ENCODE peak calls at places on chromosomes 12 and 14, in nine cellular contexts. N is stimulated activated CD4-positive, alpha-beta T cell treated with anti-CD3 and anti-CD28 coated beads, Interleukin-2, amount 100 ng/mL, for 48 hours; I is ACHN; K is AG20443; O is foreskin melanocyte; X is fibroblast of lung; G is heart left ventricle; F is left ventricle myocardium inferior; S is endodermal cell. C is an unnamed sample.

GRCh38 chr14:68981539-68981976 is 2.5 kb upstream of the ACTN1 start:
- DNase-seq in N (no peak), I (no peak), K (no peak), O (no peak), X (peak), G (no peak), F (no peak), S (no peak), C (no peak)

GRCh38 chr12:50326636-50327284 is 43.4 kb upstream of the LIMA1 start:
- DNase-seq in N (no peak), I (no peak), K (no peak), O (no peak), X (peak), G (no peak), F (no peak), S (peak), C (no peak)

GRCh38 chr14:53193193-53193592 is 40.1 kb upstream of the DDHD1 start:
- DNase-seq in N (no peak), I (no peak), K (no peak), O (no peak), X (peak), G (no peak), F (no peak), S (no peak), C (no peak)

GRCh38 chr14:53539489-53540126 is 386.5 kb upstream of the DDHD1 start:
- DNase-seq in N (peak), I (peak), K (peak), O (peak), X (peak), G (peak), F (peak), S (peak), C (peak)

GRCh38 chr14:98189077-98189476 is 1082.9 kb downstream of the BCL11B start:
- DNase-seq in N (no peak), I (no peak), K (no peak), O (no peak), X (no peak), G (no peak), F (no peak), S (no peak), C (no peak)

GRCh38 chr12:2064078-2064507 is 11.3 kb downstream of the CACNA1C start:
- DNase-seq in N (no peak), I (no peak), K (peak), O (no peak), X (peak), G (no peak), F (no peak), S (no peak), C (no peak)

GRCh38 chr12:90128526-90128925 is 419.9 kb upstream of the ATP2B1 start:
- DNase-seq in N (no peak), I (no peak), K (no peak), O (no peak), X (no peak), G (no peak), F (no peak), S (no peak), C (no peak)

GRCh38 chr12:46831335-46832083 is 5.7 kb upstream of the SLC38A4 start:
- DNase-seq in N (no peak), I (no peak), K (peak), O (no peak), X (peak), G (peak), F (peak), S (peak), C (no peak)

GRCh38 chr14:92458959-92459478 is 54.6 kb upstream of the RIN3 start:
- DNase-seq in N (no peak), I (no peak), K (no peak), O (no peak), X (no peak), G (no peak), F (no peak), S (no peak), C (no peak)

GRCh38 chr12:114751712-114752111 is 67.7 kb upstream of the TBX3 start:
- DNase-seq in N (no peak), I (no peak), K (no peak), O (no peak), X (no peak), G (no peak), F (no peak), S (no peak), C (no peak)

GRCh38 chr14:105851716-105852377 is 325.5 kb downstream of the TMEM121 start:
- DNase-seq in N (no peak), I (no peak), K (no peak), O (no peak), X (no peak), G (no peak), F (no peak), S (peak), C (no peak)

GRCh38 chr14:56002876-56003625 is 115.2 kb upstream of the PELI2 start:
- DNase-seq in N (peak), I (no peak), K (no peak), O (no peak), X (no peak), G (no peak), F (no peak), S (no peak), C (no peak)

GRCh38 chr12:43969882-43970281 is 134.0 kb downstream of the TMEM117 start:
- DNase-seq in N (no peak), I (no peak), K (no peak), O (peak), X (peak), G (no peak), F (no peak), S (no peak), C (no peak)

GRCh38 chr14:72645706-72646105 is 248.2 kb downstream of the DPF3 start:
- DNase-seq in N (no peak), I (no peak), K (no peak), O (no peak), X (no peak), G (no peak), F (no peak), S (no peak), C (no peak)

GRCh38 chr14:32561520-32561919 is 232.4 kb downstream of the AKAP6 start:
- DNase-seq in N (no peak), I (no peak), K (peak), O (no peak), X (peak), G (no peak), F (no peak), S (no peak), C (no peak)

GRCh38 chr12:50925920-50926319 is 26.4 kb upstream of the HIGD1C start:
- DNase-seq in N (no peak), I (no peak), K (no peak), O (no peak), X (no peak), G (no peak), F (no peak), S (no peak), C (no peak)

GRCh38 chr12:19546027-19546426 is 106.7 kb downstream of the AEBP2 start:
- DNase-seq in N (no peak), I (no peak), K (peak), O (no peak), X (peak), G (no peak), F (no peak), S (no peak), C (no peak)

GRCh38 chr14:85421166-85421877 is 108.6 kb upstream of the FLRT2 start:
- DNase-seq in N (no peak), I (no peak), K (peak), O (no peak), X (peak), G (no peak), F (no peak), S (no peak), C (no peak)

GRCh38 chr12:89783321-89784060 is 74.9 kb upstream of the ATP2B1 start:
- DNase-seq in N (no peak), I (no peak), K (peak), O (no peak), X (peak), G (peak), F (no peak), S (no peak), C (peak)

GRCh38 chr12:31217356-31218130 is 108.4 kb downstream of the SINHCAF start:
- DNase-seq in N (no peak), I (no peak), K (no peak), O (no peak), X (no peak), G (no peak), F (no peak), S (peak), C (no peak)

GRCh38 chr12:64178122-64178521 is 44.0 kb downstream of the KICS2 start:
- DNase-seq in N (no peak), I (peak), K (peak), O (no peak), X (peak), G (no peak), F (no peak), S (no peak), C (no peak)

GRCh38 chr12:117119592-117120198 is 20.5 kb upstream of the TESC start:
- DNase-seq in N (no peak), I (peak), K (no peak), O (no peak), X (no peak), G (no peak), F (peak), S (peak), C (peak)

GRCh38 chr14:38880643-38881567 is 222.1 kb downstream of the SEC23A start:
- DNase-seq in N (no peak), I (no peak), K (no peak), O (peak), X (no peak), G (no peak), F (no peak), S (no peak), C (no peak)

GRCh38 chr12:52010152-52010622 is 3.4 kb downstream of the TAMALIN start:
- DNase-seq in N (no peak), I (no peak), K (peak), O (peak), X (peak), G (peak), F (peak), S (peak), C (peak)

GRCh38 chr14:73242274-73242960 is 5.1 kb downstream of the PAPLN start:
- DNase-seq in N (no peak), I (peak), K (no peak), O (no peak), X (no peak), G (no peak), F (no peak), S (no peak), C (no peak)

C was measured in HEK293T.